ENCODE peak calls at places on chromosomes 13 and 19, in nine cellular contexts. Y is breast epithelium; P is neural progenitor cell; F is tibial artery; G is naive thymus-derived CD4-positive, alpha-beta T cell; D is H1; B is AG04450; H is mammary epithelial cell; E is colonic mucosa. I is an unnamed sample.

GRCh38 chr13:30020726-30021312 is 170.4 kb upstream of the UBL3 start:
- DNase-seq in Y (no peak), P (no peak), F (no peak), G (no peak), D (no peak), B (no peak), H (peak), E (no peak), I (no peak)

GRCh38 chr13:24032674-24033073 is 127.8 kb upstream of the SPATA13 start:
- DNase-seq in Y (no peak), P (no peak), F (no peak), G (no peak), D (no peak), B (no peak), H (no peak), E (no peak), I (no peak)

GRCh38 chr19:41795031-41795461 is 1.3 kb upstream of the CEACAM3 start:
- DNase-seq in Y (no peak), P (peak), F (no peak), G (peak), D (peak), B (no peak), H (no peak), E (peak), I (no peak)

GRCh38 chr13:98141938-98142426 is 912 bp upstream of the FARP1 start:
- DNase-seq in Y (no peak), P (peak), F (peak), G (no peak), D (no peak), B (no peak), H (no peak), E (peak), I (no peak)

GRCh38 chr13:44052843-44053607 is 173.3 kb downstream of the LACC1 start:
- DNase-seq in Y (peak), P (peak), F (peak), G (no peak), D (no peak), B (no peak), H (no peak), E (no peak), I (no peak)

GRCh38 chr13:49679244-49679643 is 12.0 kb downstream of the EBPL start:
- DNase-seq in Y (no peak), P (no peak), F (no peak), G (peak), D (no peak), B (no peak), H (no peak), E (no peak), I (no peak)

GRCh38 chr13:27496006-27496405 is 45.6 kb upstream of the MTIF3 start:
- DNase-seq in Y (no peak), P (no peak), F (no peak), G (no peak), D (no peak), B (no peak), H (no peak), E (no peak), I (no peak)

GRCh38 chr19:55674459-55674840 is 576 bp upstream of the EPN1 start:
- DNase-seq in Y (no peak), P (peak), F (no peak), G (no peak), D (no peak), B (no peak), H (no peak), E (no peak), I (no peak)

GRCh38 chr19:35347171-35347929 is at the start of gene FFAR1:
- DNase-seq in Y (no peak), P (no peak), F (peak), G (peak), D (no peak), B (no peak), H (no peak), E (no peak), I (peak)

GRCh38 chr13:89518289-89519077 is 1829.0 kb upstream of the MIR17HG start:
- DNase-seq in Y (no peak), P (no peak), F (no peak), G (no peak), D (no peak), B (no peak), H (no peak), E (no peak), I (no peak)

GRCh38 chr19:39492788-39493187 is 6.0 kb upstream of the DLL3 start:
- DNase-seq in Y (no peak), P (no peak), F (no peak), G (no peak), D (no peak), B (no peak), H (no peak), E (no peak), I (no peak)

GRCh38 chr19:40721140-40721486 is 4.2 kb downstream of the ITPKC start:
- DNase-seq in Y (no peak), P (no peak), F (no peak), G (no peak), D (no peak), B (no peak), H (no peak), E (no peak), I (no peak)

GRCh38 chr13:62629618-62630017 is 1214.0 kb upstream of the PCDH20 start:
- DNase-seq in Y (no peak), P (no peak), F (no peak), G (no peak), D (no peak), B (no peak), H (no peak), E (no peak), I (no peak)

GRCh38 chr19:55258476-55258827 is 365 bp downstream of the PPP6R1 start:
- DNase-seq in Y (peak), P (peak), F (no peak), G (no peak), D (no peak), B (no peak), H (no peak), E (peak), I (no peak)

DNA sequence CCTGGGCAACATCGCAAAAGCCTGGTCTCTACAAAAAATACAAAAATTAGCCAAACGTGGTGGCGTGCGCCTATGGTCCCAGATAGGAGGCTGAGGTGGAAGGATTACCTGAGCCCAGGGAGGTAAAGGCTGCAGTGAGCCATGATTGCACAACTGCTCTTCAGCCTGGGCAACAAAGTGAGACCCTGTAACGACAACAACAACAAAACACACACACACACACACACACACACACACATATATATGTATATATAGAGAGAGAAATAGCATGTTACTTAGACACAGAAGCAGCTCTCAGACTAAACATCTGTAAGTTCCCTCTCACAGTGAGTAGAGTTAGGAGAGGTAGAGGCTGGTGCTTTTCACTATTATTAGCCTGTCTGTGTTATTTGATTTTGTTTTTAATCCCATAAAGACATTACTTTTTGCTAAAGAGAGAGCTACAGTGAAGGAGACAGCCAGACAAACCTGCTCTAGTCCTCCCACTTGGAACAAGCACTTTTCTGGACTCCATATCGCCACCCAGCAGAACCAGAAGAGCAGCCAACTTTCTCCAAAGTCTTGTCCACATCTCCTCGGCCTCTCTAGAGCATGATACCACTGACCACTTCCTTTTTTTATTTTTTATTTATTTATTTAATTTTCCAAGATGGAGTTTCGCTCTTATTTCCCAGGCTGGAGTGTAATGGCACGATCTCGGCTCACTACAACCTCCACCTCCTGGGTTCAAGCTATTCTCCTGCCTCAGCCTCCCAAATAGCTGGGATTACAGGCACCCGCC is 2.8 kb upstream of the LIN7B start:
- DNase-seq in Y (no peak), P (no peak), F (no peak), G (no peak), D (no peak), B (no peak), H (no peak), E (no peak), I (no peak)
- H3K27ac ChIP-seq in Y (no peak), P (no peak), F (no peak), G (no peak), D (no peak), B (no peak), H (no peak), E (no peak), I (no peak)

DNA sequence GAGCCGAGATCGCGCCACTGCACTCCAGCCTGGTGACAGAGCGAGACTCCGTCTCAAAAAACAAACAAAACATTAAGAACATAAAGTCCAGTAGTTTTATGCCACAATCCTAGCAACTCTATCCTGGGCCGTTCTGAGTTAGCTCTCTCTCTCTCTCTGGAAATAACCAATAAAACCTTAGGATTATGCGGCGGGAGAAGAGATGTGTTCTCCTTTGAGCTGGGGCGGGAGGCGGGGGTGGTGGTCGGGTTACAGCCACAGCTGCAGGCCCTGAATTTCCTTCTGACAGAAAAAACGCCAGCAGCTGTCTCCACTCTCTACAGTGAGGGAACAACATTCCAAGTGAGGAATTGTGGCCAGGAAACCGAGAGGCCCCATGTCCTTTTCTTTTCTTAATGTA is 9.0 kb upstream of the PNMA8A start:
- DNase-seq in Y (no peak), P (peak), F (no peak), G (no peak), D (no peak), B (peak), H (no peak), E (no peak), I (no peak)
- H3K4me3 ChIP-seq in Y (no peak), P (no peak), F (no peak), G (no peak), D (no peak), B (no peak), H (no peak), E (no peak), I (no peak)

DNA sequence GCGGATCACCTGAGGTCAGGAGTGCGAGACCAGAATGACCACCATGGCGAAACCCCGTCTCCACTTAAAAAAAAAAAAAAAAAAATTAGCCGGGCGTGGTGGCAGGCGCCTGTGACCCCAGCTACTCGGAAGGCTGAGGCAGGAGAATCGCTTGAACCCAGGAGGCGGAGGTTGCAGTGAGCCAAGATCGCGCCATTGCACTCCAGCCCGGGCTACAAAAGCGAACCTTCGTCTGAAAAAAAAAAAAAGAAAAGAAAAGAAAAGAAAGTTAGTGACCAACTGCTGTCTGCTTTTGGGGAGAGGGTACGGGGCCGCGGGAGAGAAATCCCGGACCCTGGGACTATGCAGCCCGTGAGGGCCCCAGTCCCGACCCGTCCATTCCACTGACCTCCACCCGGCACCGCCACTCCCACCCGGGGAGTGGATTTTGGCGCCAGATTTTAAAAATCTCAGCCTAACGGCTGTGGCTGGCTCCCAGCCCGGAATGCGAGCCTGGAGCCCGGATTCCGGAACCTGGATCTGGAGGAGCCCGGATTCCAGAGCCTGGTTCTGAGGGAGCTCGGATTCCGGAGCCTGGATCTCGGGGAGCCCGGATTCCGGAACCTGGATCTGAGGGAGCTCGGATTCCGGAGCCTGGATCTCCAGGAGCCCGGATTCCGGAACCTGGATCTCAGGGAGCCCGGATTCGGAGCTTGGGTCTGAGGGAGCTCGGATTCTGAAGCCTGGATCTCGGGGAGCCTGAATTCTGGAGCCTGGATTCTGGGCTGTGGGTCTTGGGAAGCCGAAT is 6.1 kb upstream of the LMNB2 start:
- DNase-seq in Y (peak), P (peak), F (peak), G (no peak), D (peak), B (peak), H (peak), E (peak), I (peak)
- H3K27ac ChIP-seq in Y (peak), P (peak), F (peak), G (no peak), D (no peak), B (peak), H (peak), E (no peak), I (peak)

GRCh38 chr13:20772401-20773131 is 1.2 kb downstream of the EEF1AKMT1 start:
- DNase-seq in Y (no peak), P (no peak), F (no peak), G (no peak), D (no peak), B (no peak), H (no peak), E (no peak), I (no peak)
- H3K4me3 ChIP-seq in Y (peak), P (peak), F (peak), G (peak), D (peak), B (peak), H (peak), E (peak), I (peak)

GRCh38 chr13:114130131-114130707 is 2.2 kb downstream of the RASA3 start:
- DNase-seq in Y (no peak), P (peak), F (no peak), G (no peak), D (no peak), B (no peak), H (no peak), E (no peak), I (no peak)

GRCh38 chr13:114131581-114132418 is 623 bp downstream of the RASA3 start:
- DNase-seq in Y (no peak), P (peak), F (no peak), G (peak), D (no peak), B (no peak), H (peak), E (no peak), I (no peak)

GRCh38 chr13:114134111-114134943 is 1.9 kb upstream of the RASA3 start:
- DNase-seq in Y (no peak), P (peak), F (no peak), G (no peak), D (no peak), B (no peak), H (no peak), E (no peak), I (no peak)

GRCh38 chr13:114130708-114131580 is 1.5 kb downstream of the RASA3 start:
- DNase-seq in Y (no peak), P (peak), F (peak), G (peak), D (no peak), B (peak), H (peak), E (peak), I (no peak)

DNA sequence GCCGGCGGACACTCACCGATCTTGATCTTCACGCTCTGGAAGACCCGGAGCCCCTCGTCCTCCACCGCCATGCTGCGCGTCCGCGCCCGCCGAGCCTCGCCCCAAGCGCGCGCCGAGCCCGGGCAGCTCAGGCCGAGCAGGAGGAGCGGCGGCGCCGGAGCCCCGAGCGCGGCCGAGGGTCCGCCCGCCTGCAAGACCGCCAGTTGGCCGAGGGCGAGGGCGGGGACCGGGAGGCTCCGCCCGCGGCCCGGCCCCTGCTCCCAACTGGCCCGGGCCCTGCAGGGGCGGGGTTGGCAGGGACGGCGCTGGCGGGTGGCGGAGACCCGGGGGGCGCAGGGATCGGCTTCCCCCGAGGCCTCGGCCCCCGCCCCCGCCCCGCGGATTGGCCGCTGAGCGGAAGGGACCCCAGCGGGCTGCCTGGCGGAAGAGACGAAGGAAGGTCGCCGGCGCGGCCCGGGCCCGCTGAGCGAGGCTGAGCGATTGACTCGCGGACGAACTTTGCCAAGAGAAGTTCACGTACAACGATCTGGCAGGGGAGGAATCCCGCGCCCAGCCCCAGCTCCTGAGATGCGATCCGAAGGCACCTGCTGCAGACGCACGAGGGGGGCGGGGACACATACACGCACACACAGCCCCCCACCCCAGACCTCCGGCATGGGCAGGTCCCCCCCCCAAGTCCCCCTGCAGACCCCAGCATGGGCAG is at the start of gene RASA3:
- DNase-seq in Y (no peak), P (peak), F (peak), G (peak), D (peak), B (no peak), H (peak), E (peak), I (no peak)
- H3K27ac ChIP-seq in Y (peak), P (no peak), F (peak), G (peak), D (no peak), B (peak), H (no peak), E (peak), I (peak)

DNA sequence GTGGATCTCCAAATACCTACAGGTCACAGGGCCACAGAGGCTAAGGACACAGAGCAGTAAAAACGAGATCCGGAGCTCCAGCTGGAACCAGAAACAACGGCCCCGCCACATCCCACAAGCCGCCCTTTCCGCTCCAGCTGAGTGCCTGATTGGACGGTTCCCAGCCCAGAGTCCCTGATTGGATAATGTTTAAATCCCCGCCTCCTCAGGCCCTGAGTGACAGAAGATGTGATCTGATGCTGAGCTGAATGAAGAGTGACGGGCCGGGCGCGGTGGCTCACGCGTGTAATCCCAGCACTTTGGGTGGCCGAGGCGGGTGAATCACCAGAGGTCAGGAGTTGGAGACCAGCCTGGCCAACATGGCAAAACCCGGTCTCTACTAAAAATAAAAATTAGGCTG is at the start of gene ZNF99:
- DNase-seq in Y (peak), P (no peak), F (peak), G (no peak), D (no peak), B (no peak), H (no peak), E (no peak), I (no peak)
- H3K4me3 ChIP-seq in Y (peak), P (no peak), F (peak), G (no peak), D (no peak), B (no peak), H (no peak), E (no peak), I (peak)

GRCh38 chr13:109400192-109400591 is 386.2 kb downstream of the IRS2 start:
- DNase-seq in Y (no peak), P (no peak), F (no peak), G (no peak), D (no peak), B (no peak), H (no peak), E (peak), I (no peak)
- H3K27ac ChIP-seq in Y (no peak), P (no peak), F (no peak), G (no peak), D (no peak), B (no peak), H (no peak), E (no peak), I (no peak)

GRCh38 chr19:1101337-1101698 is 2.5 kb upstream of the GPX4 start:
- DNase-seq in Y (no peak), P (no peak), F (peak), G (no peak), D (no peak), B (no peak), H (no peak), E (peak), I (no peak)
- H3K4me3 ChIP-seq in Y (peak), P (no peak), F (peak), G (peak), D (no peak), B (no peak), H (no peak), E (no peak), I (peak)

DNA sequence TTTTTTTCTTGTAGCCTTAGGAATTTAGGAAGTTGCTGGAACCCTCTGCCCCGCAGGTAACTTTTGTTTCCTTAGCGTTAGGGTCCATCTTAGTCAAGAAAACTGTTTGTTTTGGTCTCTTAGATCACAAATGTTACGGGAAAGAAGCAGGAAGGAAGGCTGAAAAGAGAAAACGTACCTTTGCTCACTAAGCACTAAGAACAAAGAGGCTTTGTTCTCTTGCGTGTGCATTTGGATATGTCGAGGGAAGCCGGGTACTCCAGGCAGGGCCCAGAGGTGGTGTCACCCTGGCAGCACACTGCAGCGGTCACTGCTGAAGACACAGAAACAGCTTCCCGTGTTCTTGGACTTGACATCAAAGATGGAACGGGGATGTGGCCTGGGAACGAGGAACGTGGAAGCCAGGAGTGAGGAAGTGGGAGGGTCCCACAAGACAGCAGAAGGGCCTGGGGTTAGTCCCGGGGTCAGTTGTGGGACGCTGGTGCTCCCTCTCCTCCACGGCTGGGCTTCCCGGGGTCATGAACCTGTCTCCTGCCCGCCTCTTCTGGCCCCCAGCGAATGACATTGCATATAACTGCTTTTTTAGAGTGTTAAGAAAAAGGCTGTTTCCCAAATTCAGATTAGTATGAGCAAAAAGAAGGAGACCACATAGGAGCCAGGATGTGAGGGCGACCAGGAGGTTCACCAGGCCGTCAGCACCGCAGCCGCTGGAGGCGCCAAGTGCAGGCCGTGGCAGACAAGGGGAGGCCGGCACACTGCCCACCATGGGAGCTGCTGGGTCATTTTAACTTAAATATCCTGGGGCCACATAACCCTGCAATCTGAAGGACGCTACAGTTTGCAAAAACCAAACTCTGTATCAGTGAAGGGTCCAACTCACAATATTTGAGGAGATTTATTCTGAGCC is 31.6 kb downstream of the ATP11A start:
- DNase-seq in Y (peak), P (no peak), F (no peak), G (no peak), D (no peak), B (no peak), H (no peak), E (no peak), I (no peak)
- H3K27ac ChIP-seq in Y (peak), P (no peak), F (no peak), G (no peak), D (no peak), B (peak), H (no peak), E (no peak), I (no peak)